ENCODE peak calls at places on chromosomes 2 and 18, in ten cellular contexts. O is mesothelial cell of epicardium; Z is T-helper 9 cell; N is ecto neural progenitor cell; F is activated CD8-positive, alpha-beta memory T cell treated with anti-CD3 and anti-CD28 coated beads, Interleukin-2, amount 10 ng/mL, durations not matched to agents 7 days and 5 days; D is GM23248; V is HS-5; P is activated naive CD4-positive, alpha-beta T cell treated with anti-CD3 and anti-CD28 coated beads for 36 hours; J is RCC 7860; W is dorsolateral prefrontal cortex. Q is an unnamed sample.

GRCh38 chr2:185522472-185522871 is 216.1 kb upstream of the FSIP2 start:
- DNase-seq in J (no peak), D (no peak), N (no peak), V (no peak), O (no peak), W (no peak), F (no peak), P (no peak), Z (no peak), Q (no peak)

GRCh38 chr2:212330263-212330662 is 208.3 kb downstream of the ERBB4 start:
- DNase-seq in Z (no peak), V (no peak), P (no peak), O (no peak), F (no peak), D (peak), N (no peak), W (peak), J (no peak), Q (no peak)

GRCh38 chr18:9828794-9829712 is 56.7 kb upstream of the TXNDC2 start:
- DNase-seq in P (no peak), F (no peak), J (no peak), O (no peak), W (no peak), D (no peak), Z (no peak), N (no peak), V (no peak), Q (no peak)

GRCh38 chr2:215171826-215172225 is 33.4 kb upstream of the ABCA12 start:
- DNase-seq in F (no peak), Z (no peak), J (no peak), P (no peak), O (no peak), D (no peak), W (no peak), N (no peak), V (no peak), Q (no peak)

GRCh38 chr2:19649785-19650380 is 251.9 kb downstream of the TTC32 start:
- DNase-seq in J (peak), P (no peak), F (no peak), D (peak), W (no peak), O (no peak), Z (no peak), V (peak), N (no peak), Q (no peak)

GRCh38 chr2:205650450-205650849 is 31.9 kb upstream of the NRP2 start:
- DNase-seq in V (peak), W (no peak), D (peak), J (peak), F (no peak), Z (no peak), O (no peak), N (no peak), P (no peak), Q (no peak)

GRCh38 chr2:151049746-151050145 is 211.9 kb downstream of the RBM43 start:
- DNase-seq in P (no peak), J (peak), F (no peak), N (no peak), O (no peak), Z (no peak), D (peak), V (peak), W (no peak), Q (no peak)

GRCh38 chr2:5766621-5767020 is 74.4 kb downstream of the SOX11 start:
- DNase-seq in Z (no peak), F (no peak), J (no peak), O (no peak), N (no peak), P (no peak), D (no peak), W (no peak), V (no peak), Q (no peak)

GRCh38 chr2:5521462-5521861 is 170.7 kb upstream of the SOX11 start:
- DNase-seq in Z (no peak), D (no peak), N (no peak), W (no peak), O (no peak), F (no peak), V (no peak), J (no peak), P (no peak), Q (no peak)

Q was measured in aorta.